ENCODE peak calls at places on chromosome 11, in seven cellular contexts. G is body of pancreas, I is GM12892, T is endodermal cell, M is AG04450, W is HFFc6, P is endothelial cell. B is an unnamed sample.
A peak's percentile ranks its signal among the peaks of the same experiment; 100 is the strongest.

GRCh38 chr11:59792507-59792906 is 18.1 kb downstream of the MRPL16 start:
- DNase-seq in W (no peak), M (no peak), G (no peak), P (no peak), I (no peak), T (no peak), B (no peak)

GRCh38 chr11:103842795-103843194 is 193.6 kb upstream of the DDI1 start:
- DNase-seq in M (peak; percentile 72), W (peak; percentile 54), I (no peak), P (no peak), T (no peak), G (no peak), B (no peak)

GRCh38 chr11:31671681-31672080 is 139.4 kb downstream of the PAX6 start:
- DNase-seq in W (no peak), T (no peak), G (no peak), M (no peak), P (no peak), I (no peak), B (no peak)

GRCh38 chr11:122162095-122162494 is 46.1 kb upstream of the BLID start:
- DNase-seq in I (no peak), W (no peak), M (no peak), P (no peak), T (no peak), G (no peak), B (no peak)

GRCh38 chr11:66967670-66968425 is 7.3 kb upstream of the C11orf86 start:
- DNase-seq in I (no peak), T (no peak), M (no peak), W (peak; percentile 73), G (peak; percentile 22), P (no peak), B (peak; percentile 85)

GRCh38 chr11:117197516-117198456 is 1.4 kb upstream of the TAGLN start:
- DNase-seq in G (no peak), I (no peak), W (no peak), P (peak; percentile 69), T (peak; percentile 94), M (no peak), B (peak; percentile 79)

GRCh38 chr11:104912102-104912501 is 13.8 kb upstream of the CASP12 start:
- DNase-seq in W (no peak), M (no peak), T (no peak), P (no peak), G (no peak), I (no peak), B (no peak)

GRCh38 chr11:119671561-119672015 is 57.4 kb downstream of the NECTIN1 start:
- DNase-seq in M (peak; percentile 36), T (no peak), W (peak; percentile 4), I (no peak), P (no peak), G (no peak), B (peak; percentile 68)

GRCh38 chr11:104570088-104570701 is 328.1 kb downstream of the CASP12 start:
- DNase-seq in T (no peak), I (no peak), M (no peak), G (no peak), P (no peak), W (no peak), B (peak; percentile 15)

GRCh38 chr11:2305862-2306823 is 4.3 kb downstream of the TSPAN32 start:
- DNase-seq in W (peak; percentile 63), G (peak; percentile 32), I (no peak), M (peak; percentile 50), P (no peak), T (peak; percentile 42), B (no peak)

GRCh38 chr11:124801014-124801413 is 808 bp upstream of the MSANTD2 start:
- DNase-seq in T (no peak), W (peak; percentile 38), G (no peak), I (no peak), P (no peak), M (no peak), B (no peak)

GRCh38 chr11:13042873-13043338 is 33.8 kb downstream of the RASSF10 start:
- DNase-seq in M (no peak), I (no peak), W (no peak), G (no peak), T (no peak), P (no peak), B (no peak)

GRCh38 chr11:8873966-8874365 is 37.0 kb upstream of the AKIP1 start:
- DNase-seq in P (no peak), G (no peak), W (no peak), M (no peak), I (no peak), T (no peak), B (no peak)

B was measured in cardiac muscle cell.